ENCODE peak calls at places on chromosomes 5 and 9, in four cellular contexts. Y, W, O and F are unnamed samples.

GRCh38 chr9:17134396-17134842 is 421 bp upstream of the CNTLN start:
- DNase-seq in Y (no peak), W (peak; percentile 11), O (no peak), F (no peak)

GRCh38 chr5:6280425-6281100 is 97.8 kb downstream of the MED10 start:
- DNase-seq in Y (no peak), W (no peak), O (no peak), F (no peak)

GRCh38 chr5:60978968-60979367 is 34.0 kb downstream of the NDUFAF2 start:
- DNase-seq in Y (no peak), W (no peak), O (no peak), F (no peak)

GRCh38 chr9:134618823-134619454 is 22.7 kb upstream of the COL5A1 start:
- DNase-seq in Y (no peak), W (no peak), O (no peak), F (no peak)

GRCh38 chr5:124631874-124632550 is 114.4 kb downstream of the ZNF608 start:
- DNase-seq in Y (no peak), W (no peak), O (no peak), F (no peak)

GRCh38 chr5:94705427-94705826 is 87.0 kb downstream of the SLF1 start:
- DNase-seq in Y (no peak), W (no peak), O (no peak), F (no peak)

GRCh38 chr5:126383246-126383645 is 40.0 kb upstream of the GRAMD2B start:
- DNase-seq in Y (no peak), W (peak; percentile 22), O (no peak), F (no peak)

GRCh38 chr9:11269036-11269435 is 656.2 kb upstream of the PTPRD start:
- DNase-seq in Y (no peak), W (no peak), O (no peak), F (no peak)

GRCh38 chr9:136438548-136438908 is 1.1 kb downstream of the INPP5E start:
- DNase-seq in Y (no peak), W (no peak), O (no peak), F (peak; percentile 26)

GRCh38 chr5:122756263-122756911 is 18.5 kb upstream of the SNX2 start:
- DNase-seq in Y (no peak), W (peak; percentile 48), O (no peak), F (no peak)

GRCh38 chr9:134916161-134916665 is 1.5 kb downstream of the FCN1 start:
- DNase-seq in Y (no peak), W (no peak), O (no peak), F (no peak)

GRCh38 chr5:168374532-168374931 is 83.1 kb downstream of the WWC1 start:
- DNase-seq in Y (no peak), W (no peak), O (no peak), F (no peak)